ENCODE peak calls at places on chromosomes 13 and 19, in ten cellular contexts. C is SW 1271; U is amygdala; K is lower leg skin; A is NCI-H1694; Z is naive thymus-derived CD8-positive, alpha-beta T cell; I is T-helper 2 cell; H is A172; G is Karpas-422; P is stimulated activated CD4-positive, alpha-beta T cell treated with anti-CD3 and anti-CD28 coated beads, Interleukin-1b, Interleukin-23, amount 100 ng/mL, for 1 hour. M is an unnamed sample.

GRCh38 chr13:110017379-110017778 is 231.0 kb upstream of the IRS2 start:
- DNase-seq in C (no peak), U (no peak), K (no peak), A (no peak), Z (no peak), I (no peak), H (peak; percentile 99), G (no peak), P (no peak), M (no peak)

GRCh38 chr13:78341032-78341431 is 262.3 kb downstream of the POU4F1 start:
- DNase-seq in C (no peak), U (no peak), K (no peak), A (no peak), Z (no peak), I (no peak), H (no peak), G (no peak), P (no peak), M (no peak)

GRCh38 chr13:51801631-51802099 is 2.3 kb downstream of the DHRS12 start:
- DNase-seq in C (no peak), U (peak; percentile 66), K (peak; percentile 78), A (no peak), Z (no peak), I (no peak), H (peak; percentile 48), G (no peak), P (no peak), M (no peak)

GRCh38 chr13:33466262-33466661 is 180.7 kb upstream of the STARD13 start:
- DNase-seq in C (no peak), U (no peak), K (no peak), A (no peak), Z (no peak), I (no peak), H (no peak), G (no peak), P (no peak), M (no peak)

GRCh38 chr13:42574435-42575311 is 721 bp downstream of the TNFSF11 start:
- DNase-seq in C (no peak), U (no peak), K (no peak), A (no peak), Z (peak; percentile 25), I (peak; percentile 89), H (no peak), G (no peak), P (peak; percentile 46), M (peak; percentile 88)

GRCh38 chr19:49213791-49214190 is 56.2 kb downstream of the TRPM4 start:
- DNase-seq in C (no peak), U (no peak), K (no peak), A (no peak), Z (no peak), I (no peak), H (no peak), G (peak; percentile 73), P (no peak), M (no peak)

GRCh38 chr19:33301011-33301899 is 1.1 kb downstream of the CEBPA start:
- DNase-seq in C (no peak), U (no peak), K (no peak), A (no peak), Z (no peak), I (no peak), H (no peak), G (no peak), P (no peak), M (peak; percentile 60)

GRCh38 chr13:114067381-114067885 is 65.0 kb downstream of the RASA3 start:
- DNase-seq in C (no peak), U (no peak), K (no peak), A (no peak), Z (no peak), I (peak; percentile 37), H (peak; percentile 58), G (peak; percentile 53), P (no peak), M (peak; percentile 77)

GRCh38 chr13:48176781-48177180 is 56.2 kb upstream of the ITM2B start:
- DNase-seq in C (no peak), U (no peak), K (no peak), A (no peak), Z (no peak), I (no peak), H (no peak), G (no peak), P (no peak), M (no peak)